ENCODE peak calls at places on chromosome X, in six cellular contexts. M, S, C, G, A and R are unnamed samples.

GRCh38 chrX:135437867-135438733 is 16.4 kb downstream of the SMIM10L2A start:
- DNase-seq in M (peak; percentile 64), S (no peak), C (peak; percentile 17), G (no peak), A (no peak), R (no peak)

GRCh38 chrX:45709381-45709780 is 508.7 kb upstream of the DIPK2B start:
- DNase-seq in M (no peak), S (no peak), C (no peak), G (no peak), A (no peak), R (no peak)

GRCh38 chrX:132041016-132041415 is 17.9 kb downstream of the STK26 start:
- DNase-seq in M (no peak), S (no peak), C (no peak), G (peak; percentile 2), A (no peak), R (no peak)

GRCh38 chrX:70166601-70167590 is 10.4 kb upstream of the DGAT2L6 start:
- DNase-seq in M (no peak), S (no peak), C (no peak), G (peak; percentile 53), A (no peak), R (no peak)

GRCh38 chrX:151596282-151596681 is 32.8 kb downstream of the PASD1 start:
- DNase-seq in M (no peak), S (no peak), C (no peak), G (no peak), A (no peak), R (no peak)

GRCh38 chrX:17846045-17846444 is 15.1 kb downstream of the RAI2 start:
- DNase-seq in M (no peak), S (no peak), C (no peak), G (no peak), A (no peak), R (no peak)

GRCh38 chrX:132877954-132878536 is 80.4 kb downstream of the HS6ST2 start:
- DNase-seq in M (no peak), S (no peak), C (no peak), G (no peak), A (no peak), R (no peak)

GRCh38 chrX:45954026-45954425 is 591.2 kb downstream of the ZNF674 start:
- DNase-seq in M (no peak), S (no peak), C (no peak), G (no peak), A (no peak), R (no peak)

GRCh38 chrX:153685179-153685536 is 2.6 kb upstream of the SLC6A8 start:
- DNase-seq in M (peak; percentile 58), S (peak; percentile 64), C (peak; percentile 74), G (no peak), A (peak; percentile 9), R (no peak)

GRCh38 chrX:107549504-107549903 is 78.8 kb upstream of the PRPS1 start:
- DNase-seq in M (no peak), S (no peak), C (no peak), G (no peak), A (no peak), R (no peak)

GRCh38 chrX:31006027-31006426 is 65.8 kb downstream of the FTHL17 start:
- DNase-seq in M (no peak), S (no peak), C (no peak), G (no peak), A (no peak), R (no peak)

GRCh38 chrX:109186939-109187338 is 294.9 kb downstream of the GUCY2F start:
- DNase-seq in M (no peak), S (no peak), C (no peak), G (no peak), A (no peak), R (no peak)

GRCh38 chrX:73398185-73398914 is 48.5 kb upstream of the CDX4 start:
- DNase-seq in M (no peak), S (no peak), C (no peak), G (no peak), A (no peak), R (no peak)

GRCh38 chrX:71250856-71251255 is 3.1 kb downstream of the ZMYM3 start:
- DNase-seq in M (no peak), S (no peak), C (no peak), G (no peak), A (no peak), R (no peak)

GRCh38 chrX:112642349-112642748 is 37.4 kb downstream of the LHFPL1 start:
- DNase-seq in M (no peak), S (no peak), C (peak; percentile 39), G (peak; percentile 11), A (no peak), R (no peak)

GRCh38 chrX:45769919-45770582 is 569.4 kb upstream of the DIPK2B start:
- DNase-seq in M (peak; percentile 86), S (peak; percentile 91), C (peak; percentile 9), G (peak; percentile 87), A (no peak), R (peak; percentile 79)

GRCh38 chrX:73916931-73917657 is 354.1 kb downstream of the CHIC1 start:
- DNase-seq in M (no peak), S (no peak), C (no peak), G (peak; percentile 90), A (no peak), R (no peak)

GRCh38 chrX:18793601-18794089 is 86.2 kb downstream of the PPEF1 start:
- DNase-seq in M (no peak), S (no peak), C (peak; percentile 43), G (peak; percentile 46), A (no peak), R (no peak)

GRCh38 chrX:15301924-15302323 is 13.5 kb downstream of the ASB11 start:
- DNase-seq in M (no peak), S (peak; percentile 81), C (no peak), G (no peak), A (no peak), R (no peak)

GRCh38 chrX:78357342-78358055 is 30.1 kb upstream of the CYSLTR1 start:
- DNase-seq in M (no peak), S (no peak), C (no peak), G (no peak), A (peak; percentile 48), R (no peak)

GRCh38 chrX:154529206-154529612 is 13.2 kb upstream of the FAM3A start:
- DNase-seq in M (no peak), S (no peak), C (no peak), G (no peak), A (no peak), R (no peak)

GRCh38 chrX:16436348-16437188 is 213.4 kb upstream of the S100G start:
- DNase-seq in M (no peak), S (peak; percentile 68), C (peak; percentile 55), G (peak; percentile 54), A (peak; percentile 62), R (peak; percentile 77)

GRCh38 chrX:51336584-51336983 is 4.0 kb downstream of the NUDT10 start:
- DNase-seq in M (no peak), S (no peak), C (peak; percentile 63), G (peak; percentile 18), A (no peak), R (no peak)

GRCh38 chrX:56802921-56803848 is 74.1 kb downstream of the NBDY start:
- DNase-seq in M (peak; percentile 91), S (peak; percentile 88), C (peak; percentile 47), G (peak; percentile 55), A (peak; percentile 54), R (no peak)

DNA sequence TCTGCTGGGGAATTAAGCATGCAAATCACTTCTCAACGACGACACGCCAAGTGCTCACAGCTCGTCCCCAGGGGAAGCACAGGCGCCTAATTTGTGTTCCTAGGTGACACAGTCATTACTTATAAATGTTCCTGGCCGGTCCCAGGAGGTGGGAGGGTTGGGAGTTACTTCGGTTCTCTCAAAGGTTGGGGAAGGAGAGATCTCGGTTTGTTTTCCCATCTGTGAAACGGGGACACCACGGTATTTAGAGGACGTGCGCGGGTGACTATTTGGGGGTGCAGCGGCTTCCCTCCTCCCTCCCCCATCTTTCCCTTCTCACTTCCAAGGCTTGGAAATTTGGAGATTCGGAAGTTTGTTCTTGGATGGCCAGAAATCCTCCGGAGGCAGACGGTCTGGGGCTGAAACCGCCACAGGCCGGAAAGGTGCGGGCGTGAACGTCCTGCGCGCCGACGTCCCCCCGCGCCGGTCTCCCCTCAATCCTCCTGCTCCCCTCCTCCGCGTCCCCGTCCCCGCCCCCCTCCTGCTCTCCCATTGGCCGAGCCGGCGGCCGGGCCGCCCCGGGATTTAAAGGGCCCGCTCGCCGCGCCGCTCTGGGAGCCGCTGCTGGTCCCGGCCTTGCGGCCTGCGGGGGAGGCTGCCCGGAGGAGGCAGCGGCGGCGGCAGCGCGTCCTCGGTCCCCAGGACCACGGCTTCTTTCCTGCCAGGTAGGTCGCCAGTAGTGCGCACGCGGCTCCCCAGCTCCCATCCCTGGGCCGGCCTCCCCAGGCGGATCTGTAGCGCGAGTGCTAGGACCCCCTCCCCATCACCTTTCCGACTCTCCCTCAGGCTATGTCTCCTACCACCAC is at the start of gene PORCN:
- DNase-seq in M (peak; percentile 95), S (peak; percentile 91), C (peak; percentile 92), G (peak; percentile 60), A (peak; percentile 78), R (peak; percentile 91)
- TF ChIP-seq POLR2AphosphoS5 in M (peak; percentile 87), S (peak; percentile 64), C (peak; percentile 67), G (no peak), A (no peak), R (no peak)

GRCh38 chrX:68307767-68308166 is 125.5 kb downstream of the OPHN1 start:
- DNase-seq in M (no peak), S (no peak), C (no peak), G (no peak), A (no peak), R (no peak)
- TF ChIP-seq POLR2AphosphoS5 in M (no peak), S (peak; percentile 42), C (no peak), G (no peak), A (no peak), R (no peak)

DNA sequence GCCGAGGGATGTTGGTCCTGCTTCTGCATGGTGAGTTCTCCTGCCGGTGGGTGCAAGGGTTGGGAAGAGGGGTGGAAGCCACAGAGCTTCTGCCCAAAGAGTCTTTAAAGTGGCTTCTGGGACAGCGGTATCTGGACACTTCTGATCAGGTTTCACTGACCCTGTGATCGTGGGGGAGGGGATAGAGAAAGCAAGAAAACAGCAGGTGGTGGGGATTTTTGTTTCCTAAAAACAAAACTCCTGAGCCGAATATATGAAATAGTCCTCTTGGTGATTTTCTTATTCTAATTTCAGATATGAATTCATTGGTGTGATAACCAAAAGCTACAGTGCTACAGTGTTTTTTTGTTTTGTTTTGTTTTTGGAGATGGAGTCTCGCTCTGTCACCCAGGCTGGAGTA is 754 bp downstream of the NYX start:
- DNase-seq in M (no peak), S (no peak), C (no peak), G (no peak), A (no peak), R (no peak)
- TF ChIP-seq POLR2AphosphoS5 in M (no peak), S (no peak), C (no peak), G (no peak), A (no peak), R (no peak)

DNA sequence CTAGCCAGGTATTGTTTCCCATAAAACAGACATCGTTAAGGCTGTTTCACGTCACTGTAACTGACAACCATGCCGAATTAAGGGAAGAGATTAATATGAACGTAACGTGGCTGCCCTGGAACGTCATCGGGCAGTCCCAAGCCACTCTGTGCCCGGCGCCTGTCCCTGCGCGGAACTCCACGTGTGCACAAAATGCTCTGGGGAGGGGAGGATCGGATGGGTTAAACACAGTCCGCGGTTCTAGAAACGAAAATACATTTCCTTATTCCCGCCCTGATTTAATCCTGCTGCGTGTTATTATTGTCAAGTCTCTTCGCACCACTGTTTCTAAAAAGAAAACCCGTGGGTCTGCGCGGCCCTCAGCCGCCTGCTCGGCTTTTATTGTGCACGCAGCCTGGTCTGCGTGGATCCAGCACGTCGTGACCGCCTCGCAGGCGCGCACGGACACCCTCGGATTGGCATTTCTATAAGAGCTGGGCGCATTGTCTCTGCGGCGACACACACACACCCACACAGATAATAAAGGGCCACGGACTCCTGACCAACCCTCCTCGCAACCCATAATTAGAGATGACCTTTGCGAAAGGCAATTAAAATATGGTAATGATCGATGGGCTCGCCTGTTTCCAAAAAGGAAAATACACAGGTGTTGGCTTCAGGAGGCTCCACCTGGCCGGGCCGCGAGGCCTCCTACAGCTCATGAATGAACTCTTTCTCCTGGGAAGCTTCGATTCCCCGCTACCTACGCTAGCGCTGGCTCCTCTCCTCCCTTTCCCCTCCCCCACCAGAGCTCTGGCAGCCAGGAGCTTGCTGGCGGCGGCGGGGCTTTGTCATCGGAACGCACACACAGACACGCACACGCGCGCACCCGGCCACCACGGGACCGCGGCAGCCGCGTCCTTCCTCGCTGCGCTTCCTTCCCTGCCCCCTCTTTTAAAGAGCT is 69.8 kb upstream of the BCOR start:
- DNase-seq in M (peak; percentile 80), S (peak; percentile 84), C (no peak), G (no peak), A (no peak), R (no peak)
- TF ChIP-seq POLR2AphosphoS5 in M (peak; percentile 23), S (peak; percentile 68), C (no peak), G (no peak), A (no peak), R (no peak)